ENCODE peak calls at places on chromosomes 3 and 15, in nine cellular contexts. One of them, this sample, is unnamed.

GRCh38 chr3:182259579-182259978 is 533.7 kb upstream of the ATP11B start:
- DNase-seq in GM04503: no peak
- DNase-seq in astrocyte of the cerebellum: no peak
- DNase-seq in astrocyte of the spinal cord: no peak
- DNase-seq in HFFc6: no peak
- DNase-seq in activated CD4-positive, alpha-beta T cell treated with anti-CD3 and anti-CD28 coated beads for 24 hours: no peak
- DNase-seq in hepatocyte: no peak
- DNase-seq in glutamatergic neuron: peak; percentile 69
- DNase-seq in Daoy: no peak
- DNase-seq in this sample: peak; percentile 63

GRCh38 chr3:197030379-197031314 is 1.0 kb upstream of the MELTF start:
- DNase-seq in GM04503: no peak
- DNase-seq in astrocyte of the cerebellum: no peak
- DNase-seq in astrocyte of the spinal cord: no peak
- DNase-seq in HFFc6: no peak
- DNase-seq in activated CD4-positive, alpha-beta T cell treated with anti-CD3 and anti-CD28 coated beads for 24 hours: no peak
- DNase-seq in hepatocyte: no peak
- DNase-seq in glutamatergic neuron: no peak
- DNase-seq in Daoy: no peak
- DNase-seq in this sample: no peak

GRCh38 chr3:113231827-113232253 is 20.5 kb downstream of the BOC start:
- DNase-seq in GM04503: peak; percentile 42
- DNase-seq in astrocyte of the cerebellum: peak; percentile 83
- DNase-seq in astrocyte of the spinal cord: peak; percentile 90
- DNase-seq in HFFc6: peak; percentile 84
- DNase-seq in activated CD4-positive, alpha-beta T cell treated with anti-CD3 and anti-CD28 coated beads for 24 hours: no peak
- DNase-seq in hepatocyte: peak; percentile 68
- DNase-seq in glutamatergic neuron: no peak
- DNase-seq in Daoy: peak; percentile 95
- DNase-seq in this sample: no peak

GRCh38 chr3:81643721-81644120 is 117.7 kb downstream of the GBE1 start:
- DNase-seq in GM04503: no peak
- DNase-seq in astrocyte of the cerebellum: peak; percentile 33
- DNase-seq in astrocyte of the spinal cord: peak; percentile 42
- DNase-seq in HFFc6: peak; percentile 40
- DNase-seq in activated CD4-positive, alpha-beta T cell treated with anti-CD3 and anti-CD28 coated beads for 24 hours: no peak
- DNase-seq in hepatocyte: peak; percentile 19
- DNase-seq in glutamatergic neuron: no peak
- DNase-seq in Daoy: peak; percentile 2
- DNase-seq in this sample: peak; percentile 16

GRCh38 chr3:124221286-124221821 is 229.4 kb upstream of the ROPN1 start:
- DNase-seq in GM04503: no peak
- DNase-seq in astrocyte of the cerebellum: no peak
- DNase-seq in astrocyte of the spinal cord: no peak
- DNase-seq in HFFc6: no peak
- DNase-seq in activated CD4-positive, alpha-beta T cell treated with anti-CD3 and anti-CD28 coated beads for 24 hours: no peak
- DNase-seq in hepatocyte: no peak
- DNase-seq in glutamatergic neuron: no peak
- DNase-seq in Daoy: peak; percentile 69
- DNase-seq in this sample: no peak

GRCh38 chr3:179146911-179147570 is 1.1 kb upstream of the PIK3CA start:
- DNase-seq in GM04503: no peak
- DNase-seq in astrocyte of the cerebellum: peak; percentile 51
- DNase-seq in astrocyte of the spinal cord: peak; percentile 82
- DNase-seq in HFFc6: peak; percentile 77
- DNase-seq in activated CD4-positive, alpha-beta T cell treated with anti-CD3 and anti-CD28 coated beads for 24 hours: peak; percentile 7
- DNase-seq in hepatocyte: peak; percentile 76
- DNase-seq in glutamatergic neuron: no peak
- DNase-seq in Daoy: peak; percentile 61
- DNase-seq in this sample: peak; percentile 59

GRCh38 chr3:149510480-149510879 is 36.0 kb downstream of the TM4SF4 start:
- DNase-seq in GM04503: no peak
- DNase-seq in astrocyte of the cerebellum: no peak
- DNase-seq in astrocyte of the spinal cord: no peak
- DNase-seq in HFFc6: no peak
- DNase-seq in activated CD4-positive, alpha-beta T cell treated with anti-CD3 and anti-CD28 coated beads for 24 hours: no peak
- DNase-seq in hepatocyte: no peak
- DNase-seq in glutamatergic neuron: no peak
- DNase-seq in Daoy: no peak
- DNase-seq in this sample: no peak

GRCh38 chr15:33910741-33911140 is 57.6 kb upstream of the CHRM5 start:
- DNase-seq in GM04503: no peak
- DNase-seq in astrocyte of the cerebellum: peak; percentile 5
- DNase-seq in astrocyte of the spinal cord: peak; percentile 56
- DNase-seq in HFFc6: peak; percentile 54
- DNase-seq in activated CD4-positive, alpha-beta T cell treated with anti-CD3 and anti-CD28 coated beads for 24 hours: no peak
- DNase-seq in hepatocyte: no peak
- DNase-seq in glutamatergic neuron: no peak
- DNase-seq in Daoy: peak; percentile 36
- DNase-seq in this sample: no peak

GRCh38 chr3:19688767-19689166 is 245.2 kb downstream of the EFHB start:
- DNase-seq in GM04503: no peak
- DNase-seq in astrocyte of the cerebellum: no peak
- DNase-seq in astrocyte of the spinal cord: no peak
- DNase-seq in HFFc6: no peak
- DNase-seq in activated CD4-positive, alpha-beta T cell treated with anti-CD3 and anti-CD28 coated beads for 24 hours: no peak
- DNase-seq in hepatocyte: no peak
- DNase-seq in glutamatergic neuron: no peak
- DNase-seq in Daoy: no peak
- DNase-seq in this sample: peak; percentile 3

GRCh38 chr3:196968233-196969000 is at the start of gene PIGZ:
- DNase-seq in GM04503: no peak
- DNase-seq in astrocyte of the cerebellum: no peak
- DNase-seq in astrocyte of the spinal cord: no peak
- DNase-seq in HFFc6: no peak
- DNase-seq in activated CD4-positive, alpha-beta T cell treated with anti-CD3 and anti-CD28 coated beads for 24 hours: no peak
- DNase-seq in hepatocyte: peak; percentile 81
- DNase-seq in glutamatergic neuron: peak; percentile 56
- DNase-seq in Daoy: peak; percentile 58
- DNase-seq in this sample: peak; percentile 78

GRCh38 chr3:134838599-134838998 is 43.5 kb downstream of the EPHB1 start:
- DNase-seq in GM04503: no peak
- DNase-seq in astrocyte of the cerebellum: no peak
- DNase-seq in astrocyte of the spinal cord: no peak
- DNase-seq in HFFc6: no peak
- DNase-seq in activated CD4-positive, alpha-beta T cell treated with anti-CD3 and anti-CD28 coated beads for 24 hours: no peak
- DNase-seq in hepatocyte: no peak
- DNase-seq in glutamatergic neuron: no peak
- DNase-seq in Daoy: no peak
- DNase-seq in this sample: no peak

GRCh38 chr3:176697284-176697889 is 499.9 kb downstream of the TBL1XR1 start:
- DNase-seq in GM04503: no peak
- DNase-seq in astrocyte of the cerebellum: no peak
- DNase-seq in astrocyte of the spinal cord: no peak
- DNase-seq in HFFc6: no peak
- DNase-seq in activated CD4-positive, alpha-beta T cell treated with anti-CD3 and anti-CD28 coated beads for 24 hours: no peak
- DNase-seq in hepatocyte: peak; percentile 20
- DNase-seq in glutamatergic neuron: no peak
- DNase-seq in Daoy: no peak
- DNase-seq in this sample: no peak

GRCh38 chr3:38460377-38461085 is 6.8 kb downstream of the ACVR2B start:
- DNase-seq in GM04503: no peak
- DNase-seq in astrocyte of the cerebellum: no peak
- DNase-seq in astrocyte of the spinal cord: no peak
- DNase-seq in HFFc6: no peak
- DNase-seq in activated CD4-positive, alpha-beta T cell treated with anti-CD3 and anti-CD28 coated beads for 24 hours: no peak
- DNase-seq in hepatocyte: no peak
- DNase-seq in glutamatergic neuron: no peak
- DNase-seq in Daoy: no peak
- DNase-seq in this sample: no peak

GRCh38 chr3:23219552-23219951 is 16.4 kb downstream of the UBE2E2 start:
- DNase-seq in GM04503: no peak
- DNase-seq in astrocyte of the cerebellum: no peak
- DNase-seq in astrocyte of the spinal cord: no peak
- DNase-seq in HFFc6: no peak
- DNase-seq in activated CD4-positive, alpha-beta T cell treated with anti-CD3 and anti-CD28 coated beads for 24 hours: no peak
- DNase-seq in hepatocyte: no peak
- DNase-seq in glutamatergic neuron: no peak
- DNase-seq in Daoy: no peak
- DNase-seq in this sample: no peak

GRCh38 chr3:140358696-140359095 is 319.2 kb upstream of the TRIM42 start:
- DNase-seq in GM04503: no peak
- DNase-seq in astrocyte of the cerebellum: no peak
- DNase-seq in astrocyte of the spinal cord: no peak
- DNase-seq in HFFc6: no peak
- DNase-seq in activated CD4-positive, alpha-beta T cell treated with anti-CD3 and anti-CD28 coated beads for 24 hours: no peak
- DNase-seq in hepatocyte: no peak
- DNase-seq in glutamatergic neuron: no peak
- DNase-seq in Daoy: no peak
- DNase-seq in this sample: no peak

GRCh38 chr3:38646062-38646461 is 3.4 kb downstream of the SCN5A start:
- DNase-seq in GM04503: no peak
- DNase-seq in astrocyte of the cerebellum: no peak
- DNase-seq in astrocyte of the spinal cord: no peak
- DNase-seq in HFFc6: no peak
- DNase-seq in activated CD4-positive, alpha-beta T cell treated with anti-CD3 and anti-CD28 coated beads for 24 hours: no peak
- DNase-seq in hepatocyte: no peak
- DNase-seq in glutamatergic neuron: no peak
- DNase-seq in Daoy: no peak
- DNase-seq in this sample: no peak

GRCh38 chr15:70152070-70152480 is 54.4 kb upstream of the TLE3 start:
- DNase-seq in GM04503: no peak
- DNase-seq in astrocyte of the cerebellum: no peak
- DNase-seq in astrocyte of the spinal cord: peak; percentile 68
- DNase-seq in HFFc6: no peak
- DNase-seq in activated CD4-positive, alpha-beta T cell treated with anti-CD3 and anti-CD28 coated beads for 24 hours: no peak
- DNase-seq in hepatocyte: no peak
- DNase-seq in glutamatergic neuron: peak; percentile 41
- DNase-seq in Daoy: peak; percentile 85
- DNase-seq in this sample: no peak

GRCh38 chr3:171640520-171641412 is 169.5 kb downstream of the PLD1 start:
- DNase-seq in GM04503: no peak
- DNase-seq in astrocyte of the cerebellum: no peak
- DNase-seq in astrocyte of the spinal cord: peak; percentile 37
- DNase-seq in HFFc6: peak; percentile 30
- DNase-seq in activated CD4-positive, alpha-beta T cell treated with anti-CD3 and anti-CD28 coated beads for 24 hours: no peak
- DNase-seq in hepatocyte: peak; percentile 42
- DNase-seq in glutamatergic neuron: no peak
- DNase-seq in Daoy: no peak
- DNase-seq in this sample: peak; percentile 23

GRCh38 chr15:51172190-51172589 is 77.5 kb upstream of the TNFAIP8L3 start:
- DNase-seq in GM04503: peak; percentile 18
- DNase-seq in astrocyte of the cerebellum: no peak
- DNase-seq in astrocyte of the spinal cord: no peak
- DNase-seq in HFFc6: peak; percentile 13
- DNase-seq in activated CD4-positive, alpha-beta T cell treated with anti-CD3 and anti-CD28 coated beads for 24 hours: no peak
- DNase-seq in hepatocyte: no peak
- DNase-seq in glutamatergic neuron: no peak
- DNase-seq in Daoy: no peak
- DNase-seq in this sample: no peak

GRCh38 chr15:23411841-23412240 is 35.2 kb downstream of the GOLGA6L2 start:
- DNase-seq in GM04503: no peak
- DNase-seq in astrocyte of the cerebellum: no peak
- DNase-seq in astrocyte of the spinal cord: no peak
- DNase-seq in HFFc6: no peak
- DNase-seq in activated CD4-positive, alpha-beta T cell treated with anti-CD3 and anti-CD28 coated beads for 24 hours: no peak
- DNase-seq in hepatocyte: no peak
- DNase-seq in glutamatergic neuron: no peak
- DNase-seq in Daoy: no peak
- DNase-seq in this sample: no peak

GRCh38 chr3:37984596-37984995 is 6.0 kb upstream of the VILL start:
- DNase-seq in GM04503: no peak
- DNase-seq in astrocyte of the cerebellum: no peak
- DNase-seq in astrocyte of the spinal cord: no peak
- DNase-seq in HFFc6: no peak
- DNase-seq in activated CD4-positive, alpha-beta T cell treated with anti-CD3 and anti-CD28 coated beads for 24 hours: no peak
- DNase-seq in hepatocyte: no peak
- DNase-seq in glutamatergic neuron: no peak
- DNase-seq in Daoy: no peak
- DNase-seq in this sample: no peak

GRCh38 chr15:85793641-85794597 is 806 bp downstream of the KLHL25 start:
- DNase-seq in GM04503: no peak
- DNase-seq in astrocyte of the cerebellum: no peak
- DNase-seq in astrocyte of the spinal cord: peak; percentile 28
- DNase-seq in HFFc6: no peak
- DNase-seq in activated CD4-positive, alpha-beta T cell treated with anti-CD3 and anti-CD28 coated beads for 24 hours: no peak
- DNase-seq in hepatocyte: peak; percentile 54
- DNase-seq in glutamatergic neuron: peak; percentile 49
- DNase-seq in Daoy: peak; percentile 13
- DNase-seq in this sample: peak; percentile 77

GRCh38 chr15:50816191-50816590 is 50.7 kb upstream of the SPPL2A start:
- DNase-seq in GM04503: no peak
- DNase-seq in astrocyte of the cerebellum: no peak
- DNase-seq in astrocyte of the spinal cord: no peak
- DNase-seq in HFFc6: no peak
- DNase-seq in activated CD4-positive, alpha-beta T cell treated with anti-CD3 and anti-CD28 coated beads for 24 hours: no peak
- DNase-seq in hepatocyte: no peak
- DNase-seq in glutamatergic neuron: no peak
- DNase-seq in Daoy: peak; percentile 60
- DNase-seq in this sample: no peak

GRCh38 chr15:76059320-76060097 is at the start of gene TMEM266:
- DNase-seq in GM04503: no peak
- DNase-seq in astrocyte of the cerebellum: no peak
- DNase-seq in astrocyte of the spinal cord: peak; percentile 13
- DNase-seq in HFFc6: no peak
- DNase-seq in activated CD4-positive, alpha-beta T cell treated with anti-CD3 and anti-CD28 coated beads for 24 hours: no peak
- DNase-seq in hepatocyte: peak; percentile 89
- DNase-seq in glutamatergic neuron: peak; percentile 73
- DNase-seq in Daoy: peak; percentile 69
- DNase-seq in this sample: peak; percentile 96

GRCh38 chr3:178137831-178138230 is 398.4 kb upstream of the KCNMB2 start:
- DNase-seq in GM04503: no peak
- DNase-seq in astrocyte of the cerebellum: no peak
- DNase-seq in astrocyte of the spinal cord: no peak
- DNase-seq in HFFc6: no peak
- DNase-seq in activated CD4-positive, alpha-beta T cell treated with anti-CD3 and anti-CD28 coated beads for 24 hours: no peak
- DNase-seq in hepatocyte: no peak
- DNase-seq in glutamatergic neuron: no peak
- DNase-seq in Daoy: no peak
- DNase-seq in this sample: no peak

GRCh38 chr3:94171954-94172353 is 109.1 kb downstream of the NSUN3 start:
- DNase-seq in GM04503: no peak
- DNase-seq in astrocyte of the cerebellum: no peak
- DNase-seq in astrocyte of the spinal cord: no peak
- DNase-seq in HFFc6: no peak
- DNase-seq in activated CD4-positive, alpha-beta T cell treated with anti-CD3 and anti-CD28 coated beads for 24 hours: no peak
- DNase-seq in hepatocyte: no peak
- DNase-seq in glutamatergic neuron: no peak
- DNase-seq in Daoy: no peak
- DNase-seq in this sample: no peak

GRCh38 chr3:38730281-38730680 is 80.8 kb upstream of the SCN5A start:
- DNase-seq in GM04503: no peak
- DNase-seq in astrocyte of the cerebellum: peak; percentile 12
- DNase-seq in astrocyte of the spinal cord: peak; percentile 61
- DNase-seq in HFFc6: peak; percentile 63
- DNase-seq in activated CD4-positive, alpha-beta T cell treated with anti-CD3 and anti-CD28 coated beads for 24 hours: no peak
- DNase-seq in hepatocyte: no peak
- DNase-seq in glutamatergic neuron: no peak
- DNase-seq in Daoy: no peak
- DNase-seq in this sample: no peak

GRCh38 chr3:53169832-53170324 is 8.9 kb downstream of the PRKCD start:
- DNase-seq in GM04503: no peak
- DNase-seq in astrocyte of the cerebellum: no peak
- DNase-seq in astrocyte of the spinal cord: no peak
- DNase-seq in HFFc6: no peak
- DNase-seq in activated CD4-positive, alpha-beta T cell treated with anti-CD3 and anti-CD28 coated beads for 24 hours: no peak
- DNase-seq in hepatocyte: no peak
- DNase-seq in glutamatergic neuron: no peak
- DNase-seq in Daoy: no peak
- DNase-seq in this sample: no peak